ENCODE peak calls at places on chromosomes 11 and 22, in four cellular contexts. One of them, this sample, is unnamed.

GRCh38 chr11:61700221-61700620 is 20.0 kb downstream of the DAGLA start:
- DNase-seq in GM23248: peak; percentile 77
- DNase-seq in HCT116: peak; percentile 38
- DNase-seq in neural progenitor cell: no peak
- DNase-seq in this sample: no peak

GRCh38 chr22:28005513-28005912 is 86.5 kb upstream of the PITPNB start:
- DNase-seq in neural progenitor cell: no peak
- DNase-seq in GM23248: no peak
- DNase-seq in HCT116: no peak
- DNase-seq in this sample: no peak

GRCh38 chr22:49760630-49761571 is 66.8 kb downstream of the BRD1 start:
- DNase-seq in HCT116: no peak
- DNase-seq in GM23248: no peak
- DNase-seq in neural progenitor cell: no peak
- DNase-seq in this sample: peak; percentile 70

GRCh38 chr11:57321388-57321995 is 3.3 kb downstream of the TNKS1BP1 start:
- DNase-seq in HCT116: no peak
- DNase-seq in neural progenitor cell: no peak
- DNase-seq in GM23248: no peak
- DNase-seq in this sample: no peak

GRCh38 chr11:46020084-46020483 is 97.6 kb downstream of the LARGE2 start:
- DNase-seq in HCT116: no peak
- DNase-seq in GM23248: no peak
- DNase-seq in neural progenitor cell: no peak
- DNase-seq in this sample: no peak

GRCh38 chr11:61343792-61344745 is 11.0 kb downstream of the TKFC start:
- DNase-seq in neural progenitor cell: no peak
- DNase-seq in HCT116: no peak
- DNase-seq in GM23248: no peak
- DNase-seq in this sample: no peak

GRCh38 chr11:108135845-108136599 is 14.7 kb downstream of the ACAT1 start:
- DNase-seq in GM23248: peak; percentile 56
- DNase-seq in neural progenitor cell: no peak
- DNase-seq in HCT116: no peak
- DNase-seq in this sample: peak; percentile 72

GRCh38 chr11:44727373-44728084 is 767 bp downstream of the TSPAN18 start:
- DNase-seq in GM23248: peak; percentile 82
- DNase-seq in neural progenitor cell: peak; percentile 94
- DNase-seq in HCT116: peak; percentile 57
- DNase-seq in this sample: peak; percentile 72

GRCh38 chr11:63889344-63889743 is 27.6 kb downstream of the RCOR2 start:
- DNase-seq in neural progenitor cell: no peak
- DNase-seq in GM23248: no peak
- DNase-seq in HCT116: no peak
- DNase-seq in this sample: no peak

GRCh38 chr22:48507171-48507570 is 1320.5 kb downstream of the BRD1 start:
- DNase-seq in HCT116: no peak
- DNase-seq in neural progenitor cell: no peak
- DNase-seq in GM23248: no peak
- DNase-seq in this sample: no peak

GRCh38 chr11:114262681-114263509 is 33.3 kb upstream of the NNMT start:
- DNase-seq in HCT116: peak; percentile 26
- DNase-seq in neural progenitor cell: peak; percentile 77
- DNase-seq in GM23248: peak; percentile 80
- DNase-seq in this sample: peak; percentile 27

GRCh38 chr22:21628386-21629261 is 1.2 kb downstream of the YDJC start:
- DNase-seq in neural progenitor cell: no peak
- DNase-seq in GM23248: no peak
- DNase-seq in HCT116: no peak
- DNase-seq in this sample: no peak

GRCh38 chr11:62954478-62954877 is 30.3 kb downstream of the SLC22A6 start:
- DNase-seq in neural progenitor cell: no peak
- DNase-seq in GM23248: no peak
- DNase-seq in HCT116: no peak
- DNase-seq in this sample: no peak

GRCh38 chr11:65606876-65607613 is 7.0 kb downstream of the MAP3K11 start:
- DNase-seq in GM23248: peak; percentile 98
- DNase-seq in neural progenitor cell: peak; percentile 98
- DNase-seq in HCT116: peak; percentile 89
- DNase-seq in this sample: no peak

GRCh38 chr11:62645660-62645933 is 816 bp downstream of the GANAB start:
- DNase-seq in neural progenitor cell: no peak
- DNase-seq in HCT116: no peak
- DNase-seq in GM23248: no peak
- DNase-seq in this sample: no peak

GRCh38 chr11:2091786-2092463 is 47.3 kb downstream of the IGF2 start:
- DNase-seq in neural progenitor cell: no peak
- DNase-seq in GM23248: no peak
- DNase-seq in HCT116: no peak
- DNase-seq in this sample: no peak

GRCh38 chr11:993141-993540 is 43.4 kb downstream of the MUC6 start:
- DNase-seq in GM23248: no peak
- DNase-seq in neural progenitor cell: no peak
- DNase-seq in HCT116: no peak
- DNase-seq in this sample: no peak

GRCh38 chr11:63560506-63561179 is 2.5 kb downstream of the PLAAT2 start:
- DNase-seq in GM23248: no peak
- DNase-seq in neural progenitor cell: no peak
- DNase-seq in HCT116: no peak
- DNase-seq in this sample: no peak

GRCh38 chr22:40213478-40213877 is 35.8 kb downstream of the TNRC6B start:
- DNase-seq in GM23248: no peak
- DNase-seq in HCT116: no peak
- DNase-seq in neural progenitor cell: no peak
- DNase-seq in this sample: no peak

GRCh38 chr11:17528181-17528691 is 16.0 kb downstream of the USH1C start:
- DNase-seq in HCT116: no peak
- DNase-seq in neural progenitor cell: peak; percentile 83
- DNase-seq in GM23248: peak; percentile 71
- DNase-seq in this sample: peak; percentile 57

GRCh38 chr11:33701302-33701701 is 676 bp upstream of the C11orf91 start:
- DNase-seq in HCT116: no peak
- DNase-seq in GM23248: peak; percentile 79
- DNase-seq in neural progenitor cell: no peak
- DNase-seq in this sample: peak; percentile 18

GRCh38 chr11:36459046-36459445 is 51.0 kb downstream of the TRAF6 start:
- DNase-seq in neural progenitor cell: no peak
- DNase-seq in HCT116: no peak
- DNase-seq in GM23248: no peak
- DNase-seq in this sample: no peak

GRCh38 chr22:26466196-26466595 is 17.4 kb downstream of the HPS4 start:
- DNase-seq in GM23248: peak; percentile 29
- DNase-seq in neural progenitor cell: no peak
- DNase-seq in HCT116: no peak
- DNase-seq in this sample: no peak

GRCh38 chr11:127108838-127109237 is 108.3 kb upstream of the KIRREL3 start:
- DNase-seq in neural progenitor cell: no peak
- DNase-seq in GM23248: no peak
- DNase-seq in HCT116: no peak
- DNase-seq in this sample: no peak

GRCh38 chr22:37802310-37803194 is 5.2 kb upstream of the GCAT start:
- DNase-seq in neural progenitor cell: peak; percentile 90
- DNase-seq in GM23248: peak; percentile 62
- DNase-seq in HCT116: no peak
- DNase-seq in this sample: no peak

GRCh38 chr11:90373971-90374370 is 151.1 kb upstream of the CHORDC1 start:
- DNase-seq in GM23248: no peak
- DNase-seq in neural progenitor cell: no peak
- DNase-seq in HCT116: no peak
- DNase-seq in this sample: no peak

GRCh38 chr11:125192194-125192593 is 27.6 kb downstream of the PKNOX2 start:
- DNase-seq in HCT116: no peak
- DNase-seq in neural progenitor cell: peak; percentile 47
- DNase-seq in GM23248: no peak
- DNase-seq in this sample: no peak

GRCh38 chr11:21783954-21784353 is 408.9 kb upstream of the ANO5 start:
- DNase-seq in HCT116: no peak
- DNase-seq in GM23248: no peak
- DNase-seq in neural progenitor cell: no peak
- DNase-seq in this sample: no peak

GRCh38 chr22:23179381-23180294 is 671 bp upstream of the BCR start:
- DNase-seq in HCT116: no peak
- DNase-seq in neural progenitor cell: peak; percentile 29
- DNase-seq in GM23248: peak; percentile 39
- DNase-seq in this sample: peak; percentile 41

GRCh38 chr11:31910950-31911576 is 99.9 kb upstream of the PAX6 start:
- DNase-seq in neural progenitor cell: no peak
- DNase-seq in GM23248: no peak
- DNase-seq in HCT116: no peak
- DNase-seq in this sample: no peak

GRCh38 chr11:86151188-86152005 is 82.5 kb upstream of the PICALM start:
- DNase-seq in GM23248: peak; percentile 58
- DNase-seq in neural progenitor cell: peak; percentile 39
- DNase-seq in HCT116: no peak
- DNase-seq in this sample: peak; percentile 26
- TF ChIP-seq EZH2 in GM23248: no peak
- TF ChIP-seq EZH2 in neural progenitor cell: no peak
- TF ChIP-seq EZH2 in HCT116: no peak
- TF ChIP-seq EZH2 in this sample: no peak

GRCh38 chr11:95516786-95517185 is 272.8 kb downstream of the FAM76B start:
- DNase-seq in HCT116: no peak
- DNase-seq in GM23248: peak; percentile 90
- DNase-seq in neural progenitor cell: no peak
- DNase-seq in this sample: no peak

GRCh38 chr11:95512177-95512576 is 277.4 kb downstream of the FAM76B start:
- DNase-seq in neural progenitor cell: no peak
- DNase-seq in HCT116: no peak
- DNase-seq in GM23248: peak; percentile 97
- DNase-seq in this sample: no peak

GRCh38 chr11:95514386-95515145 is 275.0 kb downstream of the FAM76B start:
- DNase-seq in neural progenitor cell: no peak
- DNase-seq in HCT116: no peak
- DNase-seq in GM23248: no peak
- DNase-seq in this sample: no peak

GRCh38 chr11:95515379-95515778 is 274.2 kb downstream of the FAM76B start:
- DNase-seq in GM23248: peak; percentile 88
- DNase-seq in HCT116: no peak
- DNase-seq in neural progenitor cell: no peak
- DNase-seq in this sample: no peak

DNA sequence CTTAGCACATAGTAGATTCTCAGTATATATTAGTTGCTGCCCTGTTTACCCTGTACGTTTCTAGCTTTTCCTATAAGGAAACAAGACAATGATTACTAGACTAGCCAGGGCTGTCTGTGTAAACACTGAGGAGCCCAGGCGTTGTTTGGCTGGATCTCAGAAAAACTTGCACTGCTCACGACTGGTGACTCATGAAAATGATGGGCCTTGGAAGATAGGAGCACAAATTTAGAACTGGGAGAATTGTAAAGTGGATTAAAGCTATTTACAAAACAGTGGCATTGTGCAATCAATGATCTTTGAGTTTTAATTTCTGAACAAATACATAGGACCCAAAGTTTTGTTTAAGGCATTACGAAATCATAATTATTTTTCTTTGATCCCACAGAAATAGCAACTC is 276.9 kb downstream of the FAM76B start:
- DNase-seq in neural progenitor cell: no peak
- DNase-seq in HCT116: no peak
- DNase-seq in GM23248: peak; percentile 98
- DNase-seq in this sample: no peak
- TF ChIP-seq EZH2phosphoT487 in neural progenitor cell: no peak
- TF ChIP-seq EZH2phosphoT487 in HCT116: no peak
- TF ChIP-seq EZH2phosphoT487 in GM23248: no peak
- TF ChIP-seq EZH2phosphoT487 in this sample: no peak

GRCh38 chr11:120001161-120002135 is 136.5 kb downstream of the TRIM29 start:
- DNase-seq in neural progenitor cell: peak; percentile 66
- DNase-seq in GM23248: no peak
- DNase-seq in HCT116: no peak
- DNase-seq in this sample: no peak
- H3K9ac ChIP-seq in neural progenitor cell: no peak overlapping the region
- H3K9ac ChIP-seq in GM23248: no peak overlapping the region
- H3K9ac ChIP-seq in HCT116: no peak overlapping the region
- H3K9ac ChIP-seq in this sample: no peak overlapping the region

GRCh38 chr11:9004310-9004945 is 627 bp upstream of the NRIP3 start:
- DNase-seq in HCT116: no peak
- DNase-seq in GM23248: no peak
- DNase-seq in neural progenitor cell: peak; percentile 74
- DNase-seq in this sample: no peak
- TF ChIP-seq EZH2 in HCT116: no peak
- TF ChIP-seq EZH2 in GM23248: no peak
- TF ChIP-seq EZH2 in neural progenitor cell: peak; percentile 14
- TF ChIP-seq EZH2 in this sample: no peak

DNA sequence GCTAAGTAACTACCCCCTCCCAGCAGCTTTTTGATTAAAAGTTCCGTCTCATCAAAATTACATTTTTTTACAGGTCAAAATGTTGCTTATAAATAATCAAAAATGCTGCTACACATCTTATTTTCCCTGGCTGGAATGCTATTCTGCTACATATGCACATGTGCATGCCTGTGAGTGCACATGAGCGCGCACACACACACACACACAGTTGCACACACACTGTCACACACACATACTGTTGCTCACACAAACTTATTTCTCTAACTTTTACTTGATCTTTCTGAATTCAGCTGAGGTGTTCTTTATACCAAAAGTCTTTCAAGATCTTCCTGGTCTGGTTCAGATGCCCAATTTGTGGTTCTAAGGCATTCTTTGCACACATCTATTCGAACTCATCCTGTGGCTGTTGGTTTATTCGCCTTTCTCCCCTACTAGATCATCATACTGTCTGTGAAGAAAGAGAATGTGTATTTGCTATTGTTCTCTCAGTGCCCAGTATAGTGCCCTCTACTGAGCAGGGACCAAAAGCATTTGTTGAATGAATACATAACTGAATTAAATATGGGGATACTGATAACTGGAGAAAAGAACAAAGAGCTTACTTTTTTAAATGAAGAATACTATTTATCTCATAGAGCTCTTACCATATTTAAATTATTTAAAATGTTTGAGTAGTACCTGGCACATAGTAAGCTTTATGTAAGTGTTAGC is 68.1 kb upstream of the CCDC179 start:
- DNase-seq in HCT116: no peak
- DNase-seq in GM23248: no peak
- DNase-seq in neural progenitor cell: no peak
- DNase-seq in this sample: no peak
- TF ChIP-seq EZH2phosphoT487 in HCT116: no peak
- TF ChIP-seq EZH2phosphoT487 in GM23248: no peak
- TF ChIP-seq EZH2phosphoT487 in neural progenitor cell: no peak
- TF ChIP-seq EZH2phosphoT487 in this sample: no peak

DNA sequence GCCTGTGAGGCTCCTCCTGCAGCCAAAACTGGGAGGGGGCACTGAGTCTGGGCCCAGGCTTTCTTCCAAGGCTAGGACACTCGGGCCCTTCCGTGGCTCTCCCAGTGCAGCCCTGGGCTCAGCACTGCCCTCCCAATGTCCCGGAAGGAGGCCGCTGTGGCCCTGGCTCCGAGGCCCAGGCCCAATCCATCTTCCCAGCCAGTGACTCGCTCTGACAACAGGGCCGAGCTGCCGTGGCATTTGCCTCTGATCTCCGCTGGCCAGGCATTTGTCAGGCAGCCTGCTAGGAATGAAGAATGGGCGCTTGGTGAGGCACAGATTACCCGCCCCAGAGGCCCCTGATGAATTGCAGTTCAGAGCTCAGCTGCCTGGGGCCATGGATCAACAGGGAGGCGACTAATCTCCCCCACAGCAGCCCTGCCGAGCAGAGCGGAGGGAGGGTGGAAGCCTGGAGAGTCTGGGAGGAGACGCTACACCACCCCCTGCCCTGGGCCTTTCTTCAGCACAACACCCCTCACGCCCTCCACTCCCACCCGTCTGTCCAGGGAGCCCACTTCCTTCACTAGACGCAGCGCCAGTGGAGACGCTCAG is 8.3 kb downstream of the FXYD2 start:
- DNase-seq in neural progenitor cell: peak; percentile 88
- DNase-seq in HCT116: no peak
- DNase-seq in GM23248: peak; percentile 48
- DNase-seq in this sample: no peak
- H3K9ac ChIP-seq in neural progenitor cell: no peak overlapping the region
- H3K9ac ChIP-seq in HCT116: peak overlapping the region; percentile 22
- H3K9ac ChIP-seq in GM23248: no peak overlapping the region
- H3K9ac ChIP-seq in this sample: peak overlapping the region; percentile 43

This sample was measured in MM.1S.